ENCODE peak calls at places on chromosomes 11 and 22, in seven cellular contexts. One of them, this sample, is unnamed.

GRCh38 chr11:19370100-19370861 is 129.5 kb upstream of the E2F8 start:
- DNase-seq in endothelial cell of umbilical vein: peak
- DNase-seq in mesothelial cell of epicardium: no peak
- DNase-seq in A549: no peak
- DNase-seq in endodermal cell: no peak
- DNase-seq in thoracic aorta: no peak
- DNase-seq in HCT116: no peak
- DNase-seq in this sample: peak

GRCh38 chr11:73760066-73760679 is 701 bp downstream of the RAB6A start:
- DNase-seq in endothelial cell of umbilical vein: peak
- DNase-seq in mesothelial cell of epicardium: no peak
- DNase-seq in A549: peak
- DNase-seq in endodermal cell: peak
- DNase-seq in thoracic aorta: peak
- DNase-seq in HCT116: no peak
- DNase-seq in this sample: peak

GRCh38 chr11:128621491-128622136 is 34.3 kb upstream of the ETS1 start:
- DNase-seq in endothelial cell of umbilical vein: no peak
- DNase-seq in mesothelial cell of epicardium: no peak
- DNase-seq in A549: no peak
- DNase-seq in endodermal cell: peak
- DNase-seq in thoracic aorta: no peak
- DNase-seq in HCT116: no peak
- DNase-seq in this sample: no peak

GRCh38 chr11:107576497-107577086 is 11.1 kb upstream of the ALKBH8 start:
- DNase-seq in endothelial cell of umbilical vein: peak
- DNase-seq in mesothelial cell of epicardium: peak
- DNase-seq in A549: no peak
- DNase-seq in endodermal cell: peak
- DNase-seq in thoracic aorta: no peak
- DNase-seq in HCT116: no peak
- DNase-seq in this sample: peak

GRCh38 chr11:88555829-88556202 is 218.3 kb upstream of the CTSC start:
- DNase-seq in endothelial cell of umbilical vein: no peak
- DNase-seq in mesothelial cell of epicardium: no peak
- DNase-seq in A549: no peak
- DNase-seq in endodermal cell: no peak
- DNase-seq in thoracic aorta: no peak
- DNase-seq in HCT116: no peak
- DNase-seq in this sample: no peak

GRCh38 chr11:123504401-123504800 is 74.3 kb downstream of the GRAMD1B start:
- DNase-seq in endothelial cell of umbilical vein: no peak
- DNase-seq in mesothelial cell of epicardium: no peak
- DNase-seq in A549: no peak
- DNase-seq in endodermal cell: no peak
- DNase-seq in thoracic aorta: no peak
- DNase-seq in HCT116: no peak
- DNase-seq in this sample: no peak

GRCh38 chr11:118910309-118911112 is 15.2 kb downstream of the BCL9L start:
- DNase-seq in endothelial cell of umbilical vein: peak
- DNase-seq in mesothelial cell of epicardium: peak
- DNase-seq in A549: peak
- DNase-seq in endodermal cell: peak
- DNase-seq in thoracic aorta: no peak
- DNase-seq in HCT116: no peak
- DNase-seq in this sample: peak

GRCh38 chr11:131137046-131137445 is 220.8 kb upstream of the SNX19 start:
- DNase-seq in endothelial cell of umbilical vein: no peak
- DNase-seq in mesothelial cell of epicardium: no peak
- DNase-seq in A549: no peak
- DNase-seq in endodermal cell: no peak
- DNase-seq in thoracic aorta: no peak
- DNase-seq in HCT116: no peak
- DNase-seq in this sample: no peak

GRCh38 chr11:48087974-48088681 is 107.8 kb downstream of the PTPRJ start:
- DNase-seq in endothelial cell of umbilical vein: peak
- DNase-seq in mesothelial cell of epicardium: no peak
- DNase-seq in A549: no peak
- DNase-seq in endodermal cell: peak
- DNase-seq in thoracic aorta: no peak
- DNase-seq in HCT116: no peak
- DNase-seq in this sample: peak

GRCh38 chr22:37316875-37317371 is 34.6 kb downstream of the CYTH4 start:
- DNase-seq in endothelial cell of umbilical vein: peak
- DNase-seq in mesothelial cell of epicardium: peak
- DNase-seq in A549: peak
- DNase-seq in endodermal cell: peak
- DNase-seq in thoracic aorta: no peak
- DNase-seq in HCT116: peak
- DNase-seq in this sample: peak

GRCh38 chr22:49243335-49243734 is 584.3 kb downstream of the BRD1 start:
- DNase-seq in endothelial cell of umbilical vein: no peak
- DNase-seq in mesothelial cell of epicardium: no peak
- DNase-seq in A549: no peak
- DNase-seq in endodermal cell: no peak
- DNase-seq in thoracic aorta: no peak
- DNase-seq in HCT116: no peak
- DNase-seq in this sample: no peak

GRCh38 chr22:43293661-43294392 is 49.3 kb downstream of the SCUBE1 start:
- DNase-seq in endothelial cell of umbilical vein: peak
- DNase-seq in mesothelial cell of epicardium: no peak
- DNase-seq in A549: peak
- DNase-seq in endodermal cell: no peak
- DNase-seq in thoracic aorta: no peak
- DNase-seq in HCT116: no peak
- DNase-seq in this sample: no peak

GRCh38 chr22:37059876-37060449 is 8.4 kb downstream of the KCTD17 start:
- DNase-seq in endothelial cell of umbilical vein: no peak
- DNase-seq in mesothelial cell of epicardium: no peak
- DNase-seq in A549: no peak
- DNase-seq in endodermal cell: no peak
- DNase-seq in thoracic aorta: no peak
- DNase-seq in HCT116: no peak
- DNase-seq in this sample: no peak

GRCh38 chr11:12162652-12163051 is 52.3 kb downstream of the MICAL2 start:
- DNase-seq in endothelial cell of umbilical vein: no peak
- DNase-seq in mesothelial cell of epicardium: no peak
- DNase-seq in A549: no peak
- DNase-seq in endodermal cell: peak
- DNase-seq in thoracic aorta: no peak
- DNase-seq in HCT116: no peak
- DNase-seq in this sample: no peak
- TF ChIP-seq CTCF in endothelial cell of umbilical vein: no peak
- TF ChIP-seq CTCF in mesothelial cell of epicardium: no peak
- TF ChIP-seq CTCF in A549: no peak
- TF ChIP-seq CTCF in endodermal cell: no peak
- TF ChIP-seq CTCF in thoracic aorta: no peak
- TF ChIP-seq CTCF in HCT116: no peak
- TF ChIP-seq CTCF in this sample: no peak

DNA sequence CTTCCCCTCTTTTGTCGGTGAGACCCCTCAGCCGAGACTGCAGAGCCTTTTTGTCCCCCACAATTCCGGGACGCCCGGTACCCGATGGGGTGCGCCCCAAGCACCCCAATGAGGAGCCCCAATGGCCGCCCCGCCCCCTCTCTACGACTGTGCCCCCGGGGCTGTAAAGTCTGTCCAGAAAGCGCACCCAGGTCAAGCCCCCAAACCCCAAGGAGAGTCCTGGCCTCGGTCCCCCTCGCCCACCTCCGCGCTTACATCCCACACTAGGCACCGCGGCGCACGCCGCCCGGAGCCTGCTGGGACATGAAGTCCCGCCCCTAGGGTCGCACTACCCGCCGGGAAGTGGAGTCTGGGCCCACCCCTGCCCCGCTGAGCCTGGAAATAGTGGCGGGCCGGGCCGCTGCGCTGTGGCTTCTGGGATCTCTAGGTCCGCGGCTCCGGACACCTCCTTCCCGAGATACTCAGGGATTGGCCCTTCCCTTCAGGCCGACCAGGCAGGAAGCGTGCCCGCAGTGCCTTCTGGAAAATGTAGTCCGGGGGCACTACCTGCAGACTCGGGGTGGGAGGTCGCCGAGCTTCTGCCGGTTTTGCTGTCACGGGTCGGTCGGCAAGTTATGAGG is at the start of gene MEN1:
- DNase-seq in endothelial cell of umbilical vein: peak
- DNase-seq in mesothelial cell of epicardium: peak
- DNase-seq in A549: peak
- DNase-seq in endodermal cell: peak
- DNase-seq in thoracic aorta: peak
- DNase-seq in HCT116: peak
- DNase-seq in this sample: peak
- TF ChIP-seq CTCF in endothelial cell of umbilical vein: no peak
- TF ChIP-seq CTCF in mesothelial cell of epicardium: no peak
- TF ChIP-seq CTCF in A549: no peak
- TF ChIP-seq CTCF in endodermal cell: no peak
- TF ChIP-seq CTCF in thoracic aorta: no peak
- TF ChIP-seq CTCF in HCT116: no peak
- TF ChIP-seq CTCF in this sample: no peak

GRCh38 chr11:31834237-31834636 is 23.1 kb upstream of the PAX6 start:
- DNase-seq in endothelial cell of umbilical vein: no peak
- DNase-seq in mesothelial cell of epicardium: no peak
- DNase-seq in A549: no peak
- DNase-seq in endodermal cell: peak
- DNase-seq in thoracic aorta: no peak
- DNase-seq in HCT116: no peak
- DNase-seq in this sample: no peak
- TF ChIP-seq CTCF in endothelial cell of umbilical vein: no peak
- TF ChIP-seq CTCF in mesothelial cell of epicardium: no peak
- TF ChIP-seq CTCF in A549: no peak
- TF ChIP-seq CTCF in endodermal cell: peak
- TF ChIP-seq CTCF in thoracic aorta: no peak
- TF ChIP-seq CTCF in HCT116: no peak
- TF ChIP-seq CTCF in this sample: no peak

GRCh38 chr22:44328326-44328725 is 15.6 kb upstream of the SHISAL1 start:
- DNase-seq in endothelial cell of umbilical vein: no peak
- DNase-seq in mesothelial cell of epicardium: no peak
- DNase-seq in A549: no peak
- DNase-seq in endodermal cell: no peak
- DNase-seq in thoracic aorta: no peak
- DNase-seq in HCT116: no peak
- DNase-seq in this sample: no peak

GRCh38 chr22:44330727-44331660 is 18.2 kb upstream of the SHISAL1 start:
- DNase-seq in endothelial cell of umbilical vein: no peak
- DNase-seq in mesothelial cell of epicardium: no peak
- DNase-seq in A549: no peak
- DNase-seq in endodermal cell: peak
- DNase-seq in thoracic aorta: no peak
- DNase-seq in HCT116: no peak
- DNase-seq in this sample: no peak

GRCh38 chr22:44328762-44329161 is 16.0 kb upstream of the SHISAL1 start:
- DNase-seq in endothelial cell of umbilical vein: no peak
- DNase-seq in mesothelial cell of epicardium: no peak
- DNase-seq in A549: no peak
- DNase-seq in endodermal cell: no peak
- DNase-seq in thoracic aorta: no peak
- DNase-seq in HCT116: no peak
- DNase-seq in this sample: no peak

GRCh38 chr22:44330188-44330726 is 17.5 kb upstream of the SHISAL1 start:
- DNase-seq in endothelial cell of umbilical vein: no peak
- DNase-seq in mesothelial cell of epicardium: no peak
- DNase-seq in A549: no peak
- DNase-seq in endodermal cell: no peak
- DNase-seq in thoracic aorta: no peak
- DNase-seq in HCT116: no peak
- DNase-seq in this sample: no peak

GRCh38 chr22:44329179-44329796 is 16.5 kb upstream of the SHISAL1 start:
- DNase-seq in endothelial cell of umbilical vein: no peak
- DNase-seq in mesothelial cell of epicardium: no peak
- DNase-seq in A549: no peak
- DNase-seq in endodermal cell: no peak
- DNase-seq in thoracic aorta: no peak
- DNase-seq in HCT116: no peak
- DNase-seq in this sample: peak
- TF ChIP-seq CTCF in endothelial cell of umbilical vein: no peak
- TF ChIP-seq CTCF in mesothelial cell of epicardium: no peak
- TF ChIP-seq CTCF in A549: no peak
- TF ChIP-seq CTCF in endodermal cell: peak
- TF ChIP-seq CTCF in thoracic aorta: no peak
- TF ChIP-seq CTCF in HCT116: no peak
- TF ChIP-seq CTCF in this sample: no peak

This sample was measured in Calu3.